ENCODE peak calls at places on chromosomes 1 and 21, in four cellular contexts. One of them, this sample, is unnamed.

GRCh38 chr21:31576428-31576827 is 83.1 kb upstream of the SOD1 start:
- DNase-seq in esophagus muscularis mucosa: no peak
- DNase-seq in upper lobe of right lung: no peak
- DNase-seq in ovary: no peak
- DNase-seq in this sample: no peak

GRCh38 chr1:234836045-234836681 is 226.2 kb upstream of the IRF2BP2 start:
- DNase-seq in upper lobe of right lung: no peak
- DNase-seq in esophagus muscularis mucosa: no peak
- DNase-seq in ovary: no peak
- DNase-seq in this sample: no peak

GRCh38 chr1:202567747-202568146 is 142.5 kb downstream of the SYT2 start:
- DNase-seq in esophagus muscularis mucosa: no peak
- DNase-seq in upper lobe of right lung: no peak
- DNase-seq in ovary: no peak
- DNase-seq in this sample: no peak

GRCh38 chr1:30196457-30196856 is 526.9 kb downstream of the MATN1 start:
- DNase-seq in esophagus muscularis mucosa: peak; percentile 77
- DNase-seq in upper lobe of right lung: no peak
- DNase-seq in ovary: no peak
- DNase-seq in this sample: peak; percentile 74

GRCh38 chr1:75786901-75787455 is 922 bp downstream of the RABGGTB start:
- DNase-seq in ovary: no peak
- DNase-seq in upper lobe of right lung: no peak
- DNase-seq in esophagus muscularis mucosa: no peak
- DNase-seq in this sample: no peak

GRCh38 chr1:65725064-65725463 is 67.6 kb upstream of the PDE4B start:
- DNase-seq in esophagus muscularis mucosa: no peak
- DNase-seq in ovary: no peak
- DNase-seq in upper lobe of right lung: no peak
- DNase-seq in this sample: no peak

GRCh38 chr21:19864456-19864855 is 1133.8 kb upstream of the NCAM2 start:
- DNase-seq in upper lobe of right lung: no peak
- DNase-seq in ovary: no peak
- DNase-seq in esophagus muscularis mucosa: no peak
- DNase-seq in this sample: no peak

GRCh38 chr21:21226472-21226871 is 228.3 kb downstream of the NCAM2 start:
- DNase-seq in ovary: no peak
- DNase-seq in upper lobe of right lung: no peak
- DNase-seq in esophagus muscularis mucosa: no peak
- DNase-seq in this sample: no peak

GRCh38 chr1:119279441-119280415 is 88.9 kb upstream of the HAO2 start:
- DNase-seq in ovary: peak; percentile 31
- DNase-seq in upper lobe of right lung: no peak
- DNase-seq in esophagus muscularis mucosa: no peak
- DNase-seq in this sample: no peak

GRCh38 chr1:2812136-2812535 is 10.6 kb upstream of the TTC34 start:
- DNase-seq in upper lobe of right lung: no peak
- DNase-seq in ovary: no peak
- DNase-seq in esophagus muscularis mucosa: no peak
- DNase-seq in this sample: no peak

GRCh38 chr1:81756872-81757271 is 43.9 kb upstream of the ADGRL2 start:
- DNase-seq in esophagus muscularis mucosa: no peak
- DNase-seq in upper lobe of right lung: no peak
- DNase-seq in ovary: no peak
- DNase-seq in this sample: no peak

GRCh38 chr1:29120955-29121485 is 2.7 kb downstream of the TMEM200B start:
- DNase-seq in esophagus muscularis mucosa: no peak
- DNase-seq in ovary: peak; percentile 67
- DNase-seq in upper lobe of right lung: peak; percentile 72
- DNase-seq in this sample: no peak

GRCh38 chr1:54695221-54695620 is 20.4 kb upstream of the TTC4 start:
- DNase-seq in upper lobe of right lung: no peak
- DNase-seq in esophagus muscularis mucosa: no peak
- DNase-seq in ovary: no peak
- DNase-seq in this sample: no peak

GRCh38 chr1:97920275-97920831 is 481 bp downstream of the DPYD start:
- DNase-seq in esophagus muscularis mucosa: no peak
- DNase-seq in upper lobe of right lung: no peak
- DNase-seq in ovary: no peak
- DNase-seq in this sample: no peak

GRCh38 chr1:154749078-154749760 is 120.9 kb downstream of the KCNN3 start:
- DNase-seq in ovary: peak; percentile 19
- DNase-seq in upper lobe of right lung: no peak
- DNase-seq in esophagus muscularis mucosa: no peak
- DNase-seq in this sample: no peak

GRCh38 chr1:169974067-169974466 is 80.4 kb upstream of the SCYL3 start:
- DNase-seq in esophagus muscularis mucosa: no peak
- DNase-seq in ovary: no peak
- DNase-seq in upper lobe of right lung: no peak
- DNase-seq in this sample: no peak

GRCh38 chr1:41338820-41339219 is 22.4 kb upstream of the FOXO6 start:
- DNase-seq in esophagus muscularis mucosa: no peak
- DNase-seq in upper lobe of right lung: no peak
- DNase-seq in ovary: no peak
- DNase-seq in this sample: no peak

GRCh38 chr1:162310337-162310736 is 66.3 kb downstream of the SPATA46 start:
- DNase-seq in esophagus muscularis mucosa: no peak
- DNase-seq in ovary: no peak
- DNase-seq in upper lobe of right lung: no peak
- DNase-seq in this sample: no peak

GRCh38 chr1:101357444-101357986 is 120.7 kb downstream of the S1PR1 start:
- DNase-seq in ovary: peak; percentile 49
- DNase-seq in esophagus muscularis mucosa: peak; percentile 90
- DNase-seq in upper lobe of right lung: no peak
- DNase-seq in this sample: peak; percentile 89

GRCh38 chr21:45544449-45545235 is 2.4 kb upstream of the SLC19A1 start:
- DNase-seq in ovary: no peak
- DNase-seq in upper lobe of right lung: peak; percentile 46
- DNase-seq in esophagus muscularis mucosa: no peak
- DNase-seq in this sample: peak; percentile 57

GRCh38 chr1:66214901-66215300 is 319.1 kb upstream of the SGIP1 start:
- DNase-seq in upper lobe of right lung: no peak
- DNase-seq in esophagus muscularis mucosa: no peak
- DNase-seq in ovary: no peak
- DNase-seq in this sample: no peak

GRCh38 chr1:26530540-26530897 is 958 bp downstream of the RPS6KA1 start:
- DNase-seq in esophagus muscularis mucosa: no peak
- DNase-seq in upper lobe of right lung: no peak
- DNase-seq in ovary: no peak
- DNase-seq in this sample: no peak

GRCh38 chr1:47433037-47433421 is 4.8 kb upstream of the FOXD2 start:
- DNase-seq in ovary: no peak
- DNase-seq in esophagus muscularis mucosa: no peak
- DNase-seq in upper lobe of right lung: no peak
- DNase-seq in this sample: no peak

GRCh38 chr1:230894664-230895063 is 26.3 kb upstream of the C1orf198 start:
- DNase-seq in esophagus muscularis mucosa: no peak
- DNase-seq in ovary: no peak
- DNase-seq in upper lobe of right lung: no peak
- DNase-seq in this sample: no peak

GRCh38 chr1:36067871-36068270 is 16.0 kb upstream of the TEKT2 start:
- DNase-seq in esophagus muscularis mucosa: no peak
- DNase-seq in ovary: no peak
- DNase-seq in upper lobe of right lung: no peak
- DNase-seq in this sample: no peak

GRCh38 chr21:28338906-28339305 is 653.8 kb downstream of the LTN1 start:
- DNase-seq in esophagus muscularis mucosa: no peak
- DNase-seq in upper lobe of right lung: no peak
- DNase-seq in ovary: no peak
- DNase-seq in this sample: no peak

GRCh38 chr21:28337319-28337718 is 655.4 kb downstream of the LTN1 start:
- DNase-seq in ovary: no peak
- DNase-seq in esophagus muscularis mucosa: no peak
- DNase-seq in upper lobe of right lung: no peak
- DNase-seq in this sample: no peak

GRCh38 chr21:28333455-28334108 is 659.1 kb downstream of the LTN1 start:
- DNase-seq in upper lobe of right lung: no peak
- DNase-seq in ovary: no peak
- DNase-seq in esophagus muscularis mucosa: no peak
- DNase-seq in this sample: no peak

GRCh38 chr21:28334407-28334806 is 658.3 kb downstream of the LTN1 start:
- DNase-seq in ovary: no peak
- DNase-seq in esophagus muscularis mucosa: no peak
- DNase-seq in upper lobe of right lung: no peak
- DNase-seq in this sample: no peak

GRCh38 chr21:28336299-28336698 is 656.4 kb downstream of the LTN1 start:
- DNase-seq in upper lobe of right lung: no peak
- DNase-seq in esophagus muscularis mucosa: no peak
- DNase-seq in ovary: peak; percentile 39
- DNase-seq in this sample: no peak
- TF ChIP-seq CTCF in upper lobe of right lung: peak; percentile 48
- TF ChIP-seq CTCF in esophagus muscularis mucosa: peak; percentile 63
- TF ChIP-seq CTCF in ovary: peak; percentile 56
- TF ChIP-seq CTCF in this sample: peak; percentile 81

GRCh38 chr1:70146488-70146887 is 58.9 kb downstream of the LRRC40 start:
- DNase-seq in ovary: no peak
- DNase-seq in esophagus muscularis mucosa: no peak
- DNase-seq in upper lobe of right lung: no peak
- DNase-seq in this sample: no peak

GRCh38 chr1:70140343-70140742 is 65.0 kb downstream of the LRRC40 start:
- DNase-seq in upper lobe of right lung: no peak
- DNase-seq in esophagus muscularis mucosa: no peak
- DNase-seq in ovary: peak; percentile 50
- DNase-seq in this sample: no peak

GRCh38 chr1:70142120-70142519 is 63.3 kb downstream of the LRRC40 start:
- DNase-seq in upper lobe of right lung: no peak
- DNase-seq in esophagus muscularis mucosa: no peak
- DNase-seq in ovary: no peak
- DNase-seq in this sample: no peak

GRCh38 chr1:70140894-70141293 is 64.5 kb downstream of the LRRC40 start:
- DNase-seq in esophagus muscularis mucosa: no peak
- DNase-seq in upper lobe of right lung: no peak
- DNase-seq in ovary: no peak
- DNase-seq in this sample: no peak

DNA sequence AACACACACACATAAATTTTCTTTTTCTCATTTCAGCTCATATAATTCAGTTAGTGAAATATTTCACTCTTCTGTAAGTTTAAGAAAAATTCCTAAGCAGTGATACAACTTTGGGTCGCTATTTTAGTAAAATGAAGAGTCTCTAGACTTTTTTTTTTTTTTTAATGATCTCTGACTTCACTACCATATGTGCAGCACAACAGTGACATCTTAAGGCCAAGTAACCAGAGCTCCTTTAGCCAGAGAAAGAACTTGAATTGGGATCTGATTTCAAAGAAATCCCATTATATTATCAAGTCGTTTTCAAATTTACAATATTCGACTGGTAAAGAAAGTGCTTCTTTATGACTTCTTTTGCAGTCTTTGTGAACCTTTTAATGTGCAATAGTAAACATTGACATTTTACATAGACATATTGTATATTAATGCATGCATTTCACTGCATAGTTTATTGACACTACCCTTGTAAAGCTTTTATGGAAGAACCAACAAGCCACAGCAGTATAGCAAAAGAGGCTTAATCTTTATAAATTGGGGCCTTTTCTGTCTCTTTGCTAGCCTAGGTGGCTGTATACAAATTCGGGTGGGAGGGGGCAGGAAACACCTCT is 62.2 kb downstream of the LRRC40 start:
- DNase-seq in esophagus muscularis mucosa: no peak
- DNase-seq in upper lobe of right lung: no peak
- DNase-seq in ovary: no peak
- DNase-seq in this sample: no peak
- TF ChIP-seq CTCF in esophagus muscularis mucosa: no peak
- TF ChIP-seq CTCF in upper lobe of right lung: peak; percentile 12
- TF ChIP-seq CTCF in ovary: no peak
- TF ChIP-seq CTCF in this sample: peak; percentile 56

DNA sequence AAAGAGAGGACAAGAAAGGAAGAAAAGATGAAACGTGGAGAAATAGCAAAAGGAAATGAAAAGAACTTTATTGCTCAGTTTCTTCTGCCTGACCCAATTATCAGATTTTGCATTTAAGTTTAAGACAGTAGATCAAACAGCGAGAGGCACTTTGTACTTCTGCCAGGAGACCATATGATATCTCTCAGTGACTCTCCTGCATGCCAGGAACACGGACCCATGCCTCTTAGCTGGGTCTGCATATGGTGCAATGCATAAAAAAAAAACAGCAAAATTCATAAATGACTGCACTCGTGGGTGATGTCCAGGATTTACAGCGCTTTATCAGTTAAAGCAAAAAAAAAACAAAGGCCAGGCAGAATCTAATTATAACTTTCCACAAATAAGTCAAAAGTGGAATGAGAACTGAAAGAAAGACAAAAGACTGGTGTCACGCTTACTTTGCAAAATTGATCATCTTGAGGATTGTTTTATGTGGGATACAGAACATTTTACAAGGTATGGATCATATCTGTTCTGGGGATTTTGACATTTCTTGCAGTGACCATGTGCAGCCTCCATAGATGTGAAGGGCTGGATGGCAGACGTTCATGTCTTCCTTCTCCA is 79.6 kb downstream of the RUNX1 start:
- DNase-seq in upper lobe of right lung: no peak
- DNase-seq in esophagus muscularis mucosa: no peak
- DNase-seq in ovary: no peak
- DNase-seq in this sample: no peak
- TF ChIP-seq CTCF in upper lobe of right lung: no peak
- TF ChIP-seq CTCF in esophagus muscularis mucosa: no peak
- TF ChIP-seq CTCF in ovary: no peak
- TF ChIP-seq CTCF in this sample: no peak

GRCh38 chr1:96545935-96546656 is 175.5 kb upstream of the PTBP2 start:
- DNase-seq in ovary: no peak
- DNase-seq in esophagus muscularis mucosa: no peak
- DNase-seq in upper lobe of right lung: no peak
- DNase-seq in this sample: no peak
- TF ChIP-seq CTCF in ovary: no peak
- TF ChIP-seq CTCF in esophagus muscularis mucosa: no peak
- TF ChIP-seq CTCF in upper lobe of right lung: no peak
- TF ChIP-seq CTCF in this sample: no peak

DNA sequence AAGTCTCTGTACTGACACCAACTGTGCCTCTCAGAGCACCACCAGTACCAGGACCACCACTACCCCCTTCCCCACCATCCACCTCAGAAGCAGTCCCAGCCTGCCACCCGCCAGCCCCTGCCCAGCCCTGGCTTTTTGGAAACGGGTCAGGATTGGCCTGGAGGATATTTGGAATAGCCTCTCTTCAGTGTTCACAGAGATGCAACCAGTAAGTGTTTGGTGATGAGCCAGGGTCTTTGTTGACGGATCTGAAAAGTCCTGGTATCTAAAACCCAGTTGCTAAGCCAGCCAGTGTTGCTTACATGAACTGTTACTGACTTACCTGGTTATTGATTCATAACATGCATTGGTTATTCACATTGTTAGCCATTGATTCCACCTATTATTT is 1.1 kb downstream of the C1orf56 start:
- DNase-seq in ovary: no peak
- DNase-seq in upper lobe of right lung: no peak
- DNase-seq in esophagus muscularis mucosa: no peak
- DNase-seq in this sample: no peak
- TF ChIP-seq CTCF in ovary: no peak
- TF ChIP-seq CTCF in upper lobe of right lung: no peak
- TF ChIP-seq CTCF in esophagus muscularis mucosa: no peak
- TF ChIP-seq CTCF in this sample: no peak

GRCh38 chr1:238999944-239000343 is 386.4 kb upstream of the CHRM3 start:
- DNase-seq in upper lobe of right lung: no peak
- DNase-seq in esophagus muscularis mucosa: no peak
- DNase-seq in ovary: no peak
- DNase-seq in this sample: no peak
- TF ChIP-seq CTCF in upper lobe of right lung: no peak
- TF ChIP-seq CTCF in esophagus muscularis mucosa: no peak
- TF ChIP-seq CTCF in ovary: no peak
- TF ChIP-seq CTCF in this sample: no peak

This sample was measured in osteocyte.